ENCODE peak calls at places on chromosome 19, in five cellular contexts. J is neural crest cell, M is IMR-90, K is mammary epithelial cell, U is WTC11. A is an unnamed sample.

GRCh38 chr19:19399733-19400438 is 5.6 kb upstream of the GATAD2A start:
- DNase-seq in J (no peak), M (peak), K (no peak), U (no peak), A (no peak)

GRCh38 chr19:2719910-2720776 is 1.0 kb downstream of the DIRAS1 start:
- DNase-seq in J (peak), M (peak), K (no peak), U (peak), A (no peak)

GRCh38 chr19:55385236-55385748 is 440 bp upstream of the RPL28 start:
- DNase-seq in J (peak), M (peak), K (peak), U (peak), A (peak)

GRCh38 chr19:674282-675151 is 1.7 kb upstream of the FSTL3 start:
- DNase-seq in J (no peak), M (no peak), K (no peak), U (no peak), A (no peak)

GRCh38 chr19:35959040-35959967 is 23.1 kb downstream of the LRFN3 start:
- DNase-seq in J (no peak), M (no peak), K (no peak), U (peak), A (peak)

GRCh38 chr19:55041627-55042343 is 3.7 kb upstream of the GP6 start:
- DNase-seq in J (no peak), M (no peak), K (no peak), U (no peak), A (peak)

GRCh38 chr19:14507704-14508246 is 10.4 kb downstream of the DNAJB1 start:
- DNase-seq in J (no peak), M (peak), K (peak), U (no peak), A (no peak)

GRCh38 chr19:3964256-3965194 is 6.4 kb downstream of the DAPK3 start:
- DNase-seq in J (no peak), M (no peak), K (no peak), U (no peak), A (no peak)

GRCh38 chr19:10835089-10835753 is 791 bp downstream of the TMED1 start:
- DNase-seq in J (no peak), M (no peak), K (peak), U (no peak), A (no peak)

GRCh38 chr19:29676586-29676985 is 11.3 kb downstream of the PLEKHF1 start:
- DNase-seq in J (no peak), M (no peak), K (no peak), U (no peak), A (no peak)

GRCh38 chr19:2479556-2480194 is 3.7 kb downstream of the GADD45B start:
- DNase-seq in J (no peak), M (no peak), K (no peak), U (no peak), A (no peak)

GRCh38 chr19:50658438-50659317 is 9.4 kb downstream of the C19orf81 start:
- DNase-seq in J (peak), M (peak), K (peak), U (peak), A (peak)

DNA sequence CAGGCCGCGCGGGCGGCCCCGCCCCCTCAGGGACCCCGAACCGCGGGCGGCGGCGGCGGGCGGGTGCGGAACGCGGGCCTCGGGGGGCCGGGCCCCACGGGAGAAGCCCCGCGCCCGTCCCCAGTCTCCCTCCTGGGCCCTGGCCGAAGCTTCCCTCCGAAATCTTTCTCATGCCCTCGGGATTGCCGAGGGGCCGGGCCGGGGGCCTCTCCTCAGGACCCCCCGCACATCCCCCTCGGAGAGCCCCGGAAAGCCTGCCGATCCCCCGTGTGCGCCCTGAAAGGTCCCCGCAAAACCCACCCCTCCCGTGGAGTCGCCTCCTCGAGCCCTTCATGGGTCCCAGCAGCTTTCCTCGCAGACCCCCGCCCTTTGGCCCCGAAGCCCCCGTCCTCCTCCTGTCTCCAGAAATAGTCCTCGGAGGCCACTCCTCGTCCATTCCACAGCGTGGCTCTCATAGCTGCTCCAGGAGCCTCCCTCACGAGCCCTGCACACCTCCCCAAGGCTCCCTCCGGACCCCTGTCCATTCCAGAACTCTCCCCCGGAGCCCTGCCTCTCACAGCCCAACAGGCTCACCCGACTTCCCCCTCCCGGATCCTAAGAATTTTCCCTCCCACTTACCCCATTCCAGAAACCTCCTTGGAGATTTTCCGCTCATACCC is 555 bp downstream of the SAMD4B start:
- DNase-seq in J (no peak), M (no peak), K (no peak), U (no peak), A (no peak)
- TF ChIP-seq CTCF in J (no peak), M (no peak), K (no peak), U (no peak), A (no peak)

DNA sequence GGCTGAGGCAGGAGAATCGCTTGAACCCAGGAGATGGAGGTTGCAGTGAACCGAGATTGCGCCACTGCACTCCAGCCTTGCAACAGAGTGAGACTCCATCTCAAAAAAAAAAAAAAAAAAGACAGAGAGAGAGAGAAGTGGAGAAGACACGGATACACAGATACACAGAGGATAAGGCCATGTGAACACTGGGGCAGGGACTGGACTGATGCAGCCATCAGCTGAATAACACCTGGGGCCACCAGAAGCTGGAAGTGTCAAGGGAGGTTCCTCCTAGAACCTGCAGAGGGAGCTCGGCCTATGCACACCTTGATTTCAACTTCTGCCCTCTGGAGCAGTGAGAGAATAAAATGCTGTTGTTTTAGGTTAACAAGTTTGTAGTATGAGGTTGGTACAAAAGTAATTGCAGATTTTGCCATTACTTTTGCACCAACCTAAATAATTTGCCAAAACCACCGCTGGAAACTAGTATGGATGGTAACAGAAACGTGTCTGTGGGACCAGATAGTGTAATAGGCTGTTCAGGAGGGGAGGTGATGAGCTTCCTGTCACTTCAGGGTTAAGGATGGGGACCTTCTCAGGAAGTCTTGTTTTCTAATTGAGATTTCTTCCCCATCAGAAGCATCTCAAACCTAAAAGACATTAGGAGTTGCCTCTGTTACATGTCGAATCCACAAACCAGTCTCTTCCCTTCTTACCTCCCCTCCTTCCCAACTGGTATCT is 36.4 kb upstream of the IGSF23 start:
- DNase-seq in J (no peak), M (peak), K (peak), U (peak), A (peak)
- TF ChIP-seq CTCF in J (peak), M (peak), K (peak), U (peak), A (peak)

DNA sequence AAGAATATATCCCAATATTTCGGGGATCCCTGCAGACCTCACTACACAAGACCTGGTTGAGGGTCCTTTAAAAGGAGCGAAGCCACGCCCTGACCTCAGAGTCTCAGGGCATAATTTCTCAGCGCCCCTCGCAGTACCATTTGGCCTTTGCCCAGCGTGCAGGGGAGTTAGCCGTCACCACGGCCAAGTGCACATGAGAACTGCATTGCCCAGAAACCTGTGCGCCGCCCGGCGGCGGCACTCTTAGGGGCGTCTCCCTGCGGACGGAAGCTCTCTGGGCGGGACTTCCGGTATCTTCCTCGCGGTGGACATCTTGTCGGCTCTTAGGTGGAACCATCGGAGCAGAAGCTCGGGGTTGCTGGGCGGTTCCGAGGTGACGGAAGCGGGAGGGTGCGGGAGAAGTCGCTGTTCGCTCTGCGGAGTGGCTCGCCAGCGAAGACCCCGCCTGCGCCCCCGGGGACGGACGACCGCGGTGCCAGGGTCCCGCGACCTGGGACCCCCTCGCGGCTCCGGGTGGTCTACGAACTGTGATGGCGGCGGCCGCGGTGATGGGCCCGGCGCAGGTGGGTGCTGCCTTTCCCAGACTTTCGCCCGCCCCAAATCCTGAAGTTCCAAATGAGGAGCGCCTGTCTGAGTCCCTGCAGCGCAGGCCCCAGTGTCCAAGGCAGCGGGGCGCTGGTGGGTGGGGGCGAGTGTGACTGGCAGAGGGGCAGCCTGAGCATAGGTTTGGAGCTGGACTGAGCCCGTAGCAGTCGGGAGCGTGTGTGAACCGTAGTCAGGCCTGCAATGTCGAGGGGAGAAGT is at the start of gene ZNF134:
- DNase-seq in J (peak), M (peak), K (peak), U (peak), A (peak)
- TF ChIP-seq CTCF in J (no peak), M (peak), K (peak), U (no peak), A (no peak)

DNA sequence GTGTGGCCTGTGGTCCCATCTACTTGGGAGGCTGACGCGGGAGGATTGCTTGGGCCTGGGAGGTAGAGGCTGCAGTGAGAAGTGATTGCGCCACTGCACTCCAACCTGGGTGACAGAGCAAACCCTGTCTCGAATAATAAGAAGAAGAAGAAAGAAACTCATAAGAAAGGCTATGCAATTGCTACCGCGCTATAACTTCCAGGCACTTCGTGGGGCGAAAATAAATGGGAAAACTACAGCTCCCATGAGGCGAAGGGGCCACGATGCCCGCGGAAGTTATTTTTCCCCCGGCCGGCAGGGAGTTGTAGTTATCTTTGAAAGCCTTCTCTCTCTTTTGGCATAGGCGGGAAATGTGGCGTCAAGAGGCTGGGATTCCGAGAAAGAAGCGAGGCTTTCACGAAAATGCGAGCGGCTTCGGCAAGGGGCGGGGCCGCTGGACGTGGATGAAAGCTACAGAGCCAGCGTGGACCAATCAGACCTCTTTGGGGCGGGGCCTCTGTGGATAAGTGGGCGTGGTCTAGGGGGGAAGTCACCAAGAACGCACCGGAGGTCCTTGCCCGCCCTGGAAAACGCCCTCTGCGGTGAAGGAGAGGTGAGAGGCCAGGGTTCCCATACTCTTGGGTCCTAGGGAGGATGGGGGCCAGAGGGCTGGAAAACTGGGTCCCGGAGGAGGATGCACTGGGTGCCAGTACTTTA is at the start of gene NUCB1:
- DNase-seq in J (peak), M (peak), K (peak), U (peak), A (peak)
- TF ChIP-seq CTCF in J (peak), M (peak), K (no peak), U (no peak), A (no peak)

GRCh38 chr19:6733338-6734095 is 3.9 kb downstream of the GPR108 start:
- DNase-seq in J (no peak), M (no peak), K (no peak), U (peak), A (no peak)
- TF ChIP-seq CTCF in J (peak), M (peak), K (no peak), U (peak), A (peak)

GRCh38 chr19:16520074-16520973 is 21.9 kb downstream of the CHERP start:
- DNase-seq in J (no peak), M (no peak), K (no peak), U (no peak), A (no peak)

GRCh38 chr19:16519230-16519687 is 23.0 kb downstream of the CHERP start:
- DNase-seq in J (no peak), M (no peak), K (no peak), U (no peak), A (no peak)

GRCh38 chr19:16518061-16518460 is 21.9 kb downstream of the C19orf44 start:
- DNase-seq in J (no peak), M (no peak), K (no peak), U (no peak), A (no peak)

GRCh38 chr19:16516923-16517610 is 20.9 kb downstream of the C19orf44 start:
- DNase-seq in J (no peak), M (no peak), K (no peak), U (no peak), A (no peak)

DNA sequence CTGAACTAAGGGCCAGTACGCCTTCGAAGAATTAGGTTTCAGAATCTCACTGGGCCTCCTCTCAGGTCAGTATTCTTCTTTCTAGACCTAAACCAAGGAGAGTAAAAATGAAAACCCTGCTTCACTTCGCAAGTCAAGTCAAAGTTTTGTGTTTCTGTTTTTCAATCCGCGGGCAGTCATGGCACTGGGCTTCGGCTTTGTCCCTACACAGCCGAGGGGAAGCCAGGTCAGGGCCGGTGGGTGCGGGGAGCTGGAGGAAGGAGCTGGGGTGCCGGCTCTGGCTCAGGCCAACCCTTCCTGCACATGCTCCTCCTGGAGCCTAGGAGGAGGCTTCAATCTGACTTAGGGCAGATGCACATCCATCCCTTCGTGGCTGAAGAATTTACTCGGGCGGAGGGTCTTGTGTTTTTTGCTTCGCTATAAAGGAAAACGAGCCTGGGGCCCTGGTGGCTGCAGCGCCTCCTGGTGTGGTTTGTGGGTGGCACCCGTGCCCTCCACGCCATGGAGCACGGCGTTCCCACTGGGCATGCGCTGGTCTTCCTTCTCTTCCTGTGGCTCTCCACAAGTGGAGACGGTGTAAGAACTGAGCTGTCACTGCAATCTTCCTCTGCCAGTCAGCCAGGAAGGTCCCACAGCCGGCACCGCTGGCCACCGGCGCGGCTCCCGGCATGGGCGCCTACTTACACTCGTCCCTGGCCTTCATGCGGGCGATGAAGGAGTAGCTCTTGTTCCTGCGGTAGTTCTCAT is 22.5 kb downstream of the C19orf44 start:
- DNase-seq in J (no peak), M (no peak), K (no peak), U (no peak), A (no peak)
- TF ChIP-seq CTCF in J (peak), M (peak), K (no peak), U (no peak), A (no peak)

GRCh38 chr19:30795727-30796126 is 423.5 kb downstream of the ZNF536 start:
- DNase-seq in J (no peak), M (no peak), K (no peak), U (no peak), A (no peak)

GRCh38 chr19:30802424-30803013 is 430.3 kb downstream of the ZNF536 start:
- DNase-seq in J (no peak), M (no peak), K (no peak), U (no peak), A (no peak)

GRCh38 chr19:30799854-30800755 is 427.9 kb downstream of the ZNF536 start:
- DNase-seq in J (peak), M (no peak), K (no peak), U (peak), A (no peak)
- TF ChIP-seq CTCF in J (peak), M (peak), K (peak), U (peak), A (no peak)

GRCh38 chr19:46016426-46017094 is 6.3 kb downstream of the PGLYRP1 start:
- DNase-seq in J (peak), M (peak), K (peak), U (peak), A (peak)
- TF ChIP-seq CTCF in J (peak), M (peak), K (peak), U (peak), A (peak)